ENCODE peak calls at places on chromosomes 1 and 21, in five cellular contexts. D is K562, X is lower leg skin, A is hepatocyte, Z is mucosa of descending colon. P is an unnamed sample.

GRCh38 chr1:17120962-17121837 is 1.9 kb upstream of the PADI2 start:
- DNase-seq in D (no peak), Z (peak), A (no peak), X (no peak), P (peak)

GRCh38 chr1:184875218-184875617 is 99.1 kb downstream of the NIBAN1 start:
- DNase-seq in Z (no peak), D (no peak), X (no peak), A (no peak), P (no peak)

GRCh38 chr21:30561264-30561895 is at the start of gene KRTAP19-7:
- DNase-seq in D (no peak), Z (no peak), X (no peak), A (no peak), P (no peak)

GRCh38 chr1:110765640-110766335 is 91.0 kb upstream of the KCNA3 start:
- DNase-seq in D (peak), Z (no peak), X (no peak), A (peak), P (no peak)

GRCh38 chr21:38291875-38292274 is 35.1 kb downstream of the KCNJ15 start:
- DNase-seq in X (no peak), Z (no peak), D (no peak), A (no peak), P (no peak)

GRCh38 chr1:40305451-40305850 is 11.6 kb downstream of the COL9A2 start:
- DNase-seq in X (peak), A (no peak), Z (no peak), D (no peak), P (no peak)

GRCh38 chr1:231527586-231528174 is 789 bp upstream of the TSNAX start:
- DNase-seq in Z (no peak), A (no peak), D (no peak), X (no peak), P (peak)

GRCh38 chr1:19661721-19662228 is 2.9 kb upstream of the HTR6 start:
- DNase-seq in Z (no peak), X (no peak), D (no peak), A (peak), P (no peak)

GRCh38 chr1:228735871-228736586 is 750 bp downstream of the RHOU start:
- DNase-seq in Z (peak), A (peak), D (no peak), X (peak), P (peak)

GRCh38 chr1:164726235-164726634 is 167.3 kb downstream of the PBX1 start:
- DNase-seq in X (no peak), A (no peak), Z (no peak), D (no peak), P (no peak)

GRCh38 chr1:113515498-113515897 is 125.2 kb downstream of the MAGI3 start:
- DNase-seq in X (no peak), Z (no peak), D (no peak), A (no peak), P (no peak)

DNA sequence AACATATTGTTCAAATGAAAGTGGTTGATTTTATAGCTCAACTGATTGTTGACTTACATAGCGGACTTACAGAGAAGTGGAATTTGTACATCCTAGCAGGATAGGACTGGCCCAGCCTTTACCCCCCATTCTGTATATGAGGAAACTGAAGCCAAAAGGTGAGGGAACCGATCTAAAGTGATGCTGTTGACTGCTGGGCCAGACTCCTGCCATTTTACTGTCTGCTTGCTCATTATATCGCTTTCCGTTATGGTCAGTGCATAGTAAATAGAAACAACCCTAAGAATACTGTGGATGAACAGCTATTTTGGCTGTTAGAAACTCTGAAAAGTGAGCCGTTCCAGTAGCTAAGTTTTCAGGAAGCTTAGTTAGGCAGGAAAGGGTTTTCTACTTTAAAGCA is 31.9 kb downstream of the PRDM2 start:
- DNase-seq in Z (no peak), D (no peak), X (no peak), A (no peak), P (no peak)
- H3K4me3 ChIP-seq in Z (no peak), D (no peak), X (no peak), A (no peak), P (no peak)

GRCh38 chr1:210237981-210238380 is 5.4 kb downstream of the SERTAD4 start:
- DNase-seq in X (no peak), Z (no peak), A (no peak), D (no peak), P (no peak)

GRCh38 chr1:210237514-210237913 is 4.9 kb downstream of the SERTAD4 start:
- DNase-seq in X (no peak), Z (no peak), A (no peak), D (no peak), P (no peak)

GRCh38 chr1:210244746-210245367 is 12.3 kb downstream of the SERTAD4 start:
- DNase-seq in D (no peak), A (no peak), Z (no peak), X (no peak), P (no peak)

GRCh38 chr1:210239295-210240155 is 6.9 kb downstream of the SERTAD4 start:
- DNase-seq in Z (no peak), X (no peak), D (no peak), A (peak), P (no peak)

GRCh38 chr1:210241121-210241520 is 8.5 kb downstream of the SERTAD4 start:
- DNase-seq in X (no peak), A (no peak), Z (no peak), D (no peak), P (no peak)
- H3K4me3 ChIP-seq in X (no peak), A (no peak), Z (no peak), D (no peak), P (no peak)

GRCh38 chr1:55212349-55213028 is 2.7 kb downstream of the USP24 start:
- DNase-seq in Z (no peak), A (no peak), X (no peak), D (no peak), P (no peak)

GRCh38 chr1:55209247-55209646 is 5.9 kb downstream of the USP24 start:
- DNase-seq in D (no peak), Z (no peak), X (no peak), A (no peak), P (no peak)

GRCh38 chr1:55211909-55212308 is 3.3 kb downstream of the USP24 start:
- DNase-seq in Z (no peak), D (no peak), A (no peak), X (no peak), P (no peak)

GRCh38 chr1:55211456-55211855 is 3.7 kb downstream of the USP24 start:
- DNase-seq in D (no peak), A (no peak), Z (no peak), X (no peak), P (no peak)

DNA sequence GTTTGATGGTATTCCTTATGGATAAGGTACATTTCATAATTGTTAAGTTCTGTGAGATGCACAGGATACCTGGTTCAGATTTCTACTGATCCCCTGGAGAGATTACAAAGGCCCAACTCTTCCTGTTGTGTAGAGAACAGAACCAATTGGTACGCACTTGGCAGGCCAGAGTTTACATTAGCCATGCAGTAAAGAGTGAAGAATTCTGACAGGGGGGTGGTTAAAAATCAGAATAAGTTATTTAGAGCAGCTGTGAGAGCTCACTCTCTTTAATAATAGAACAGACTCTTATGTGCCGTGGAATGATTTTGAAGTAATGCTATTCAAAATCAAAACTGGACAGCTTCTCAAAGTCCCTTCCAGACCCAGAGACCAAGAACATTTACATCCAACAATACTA is 4.2 kb downstream of the USP24 start:
- DNase-seq in Z (no peak), D (no peak), X (no peak), A (no peak), P (no peak)
- H3K4me3 ChIP-seq in Z (no peak), D (peak), X (no peak), A (no peak), P (no peak)

DNA sequence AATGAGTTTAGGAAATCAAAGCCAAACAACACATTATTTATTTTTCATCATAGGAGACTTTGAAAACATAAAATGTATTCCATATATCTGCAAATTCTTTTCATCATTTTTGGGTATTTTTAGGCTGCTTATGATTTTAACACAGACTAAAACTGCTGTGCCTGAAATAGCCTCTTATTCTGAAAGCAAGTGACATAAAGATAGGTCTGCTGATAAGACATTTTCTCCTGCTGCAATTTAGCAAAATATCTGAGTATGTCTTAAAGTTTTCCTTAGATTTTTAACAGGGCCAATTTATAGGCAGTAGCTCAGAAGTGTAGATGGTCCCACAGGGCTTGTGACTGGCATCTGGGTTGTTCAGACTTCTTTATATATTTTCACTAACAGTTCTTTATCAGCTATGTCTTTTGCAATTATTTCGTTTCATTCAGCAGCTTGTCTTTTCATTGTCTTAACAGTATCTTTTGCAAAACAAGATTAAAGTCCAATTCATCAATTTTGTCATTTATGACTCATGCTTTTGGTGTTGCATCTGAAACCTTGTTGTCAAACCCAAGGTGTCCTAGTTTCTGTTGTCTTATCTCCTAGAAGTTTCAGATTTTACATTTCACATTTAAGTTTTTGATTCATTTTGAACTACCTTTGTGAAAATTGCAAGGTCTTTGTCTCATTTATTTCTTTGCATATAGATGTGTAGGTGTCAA is 41.2 kb upstream of the ZNF124 start:
- DNase-seq in A (no peak), Z (no peak), X (no peak), D (no peak), P (no peak)
- H3K4me3 ChIP-seq in A (no peak), Z (no peak), X (no peak), D (no peak), P (no peak)

GRCh38 chr1:155278689-155279160 is 1.5 kb downstream of the HCN3 start:
- DNase-seq in Z (no peak), X (no peak), D (no peak), A (no peak), P (no peak)
- H3K4me3 ChIP-seq in Z (no peak), X (no peak), D (peak), A (no peak), P (no peak)

GRCh38 chr1:203478986-203479385 is 3.4 kb downstream of the PRELP start:
- DNase-seq in X (no peak), A (no peak), Z (no peak), D (no peak), P (no peak)

GRCh38 chr1:203479646-203480045 is 4.0 kb downstream of the PRELP start:
- DNase-seq in X (no peak), Z (no peak), D (no peak), A (no peak), P (no peak)

GRCh38 chr1:203478231-203478630 is 2.6 kb downstream of the PRELP start:
- DNase-seq in X (no peak), Z (no peak), A (no peak), D (no peak), P (no peak)

GRCh38 chr1:203476223-203476622 is 617 bp downstream of the PRELP start:
- DNase-seq in A (no peak), Z (no peak), X (no peak), D (no peak), P (no peak)

DNA sequence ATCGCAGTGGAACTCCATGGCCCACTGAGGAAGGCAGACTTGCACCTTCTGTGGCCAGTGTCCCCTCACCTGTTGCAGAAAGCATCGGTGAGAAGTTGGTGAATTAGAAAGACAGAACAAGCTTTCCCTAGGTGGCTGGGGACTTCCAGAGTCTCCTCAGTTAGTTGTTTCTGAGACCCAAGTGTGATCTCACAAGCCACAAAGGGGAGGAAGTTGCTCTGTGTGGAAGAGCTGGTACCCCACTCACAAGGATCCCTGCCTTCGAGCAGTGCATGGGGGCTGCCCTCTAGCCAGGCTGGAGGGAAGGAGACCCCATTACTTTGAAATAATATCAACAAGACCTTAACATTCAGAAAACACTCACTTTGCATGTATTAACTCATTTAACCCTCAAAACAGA is 2.1 kb downstream of the PRELP start:
- DNase-seq in D (no peak), A (no peak), Z (no peak), X (no peak), P (no peak)
- H3K4me3 ChIP-seq in D (no peak), A (no peak), Z (no peak), X (peak), P (peak)

DNA sequence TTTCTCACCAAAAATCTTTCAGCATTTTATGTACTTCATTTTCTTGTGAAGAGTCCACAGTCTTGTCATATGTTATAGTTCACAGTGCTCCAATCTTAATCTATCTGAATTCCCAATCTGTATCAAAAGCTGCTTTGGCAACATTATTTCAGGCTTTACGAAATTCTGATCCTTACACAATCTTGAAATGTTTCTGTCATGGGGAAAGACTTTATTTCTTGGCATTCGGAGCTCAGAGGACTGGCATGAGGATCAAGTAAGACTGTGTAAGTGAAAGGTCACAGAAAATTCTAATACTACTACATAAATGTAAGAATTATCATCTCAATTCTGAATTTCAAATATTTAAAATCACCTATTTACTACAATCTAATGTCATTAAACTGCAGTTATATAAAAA is 2.0 kb downstream of the USP33 start:
- DNase-seq in X (no peak), Z (no peak), A (no peak), D (no peak), P (no peak)
- H3K4me3 ChIP-seq in X (no peak), Z (no peak), A (no peak), D (peak), P (no peak)

GRCh38 chr1:186315585-186315984 is 59.5 kb downstream of the TPR start:
- DNase-seq in A (no peak), D (no peak), X (no peak), Z (no peak), P (no peak)
- H3K4me3 ChIP-seq in A (no peak), D (no peak), X (no peak), Z (no peak), P (no peak)